ENCODE peak calls at places on chromosomes 13 and 19, in five cellular contexts. T is nephron progenitor cell, I is AG09319, M is transverse colon, S is suprapubic skin. U is an unnamed sample.

GRCh38 chr13:33233547-33233946 is 52.0 kb downstream of the STARD13 start:
- DNase-seq in T (no peak), I (no peak), M (no peak), S (no peak), U (no peak)

GRCh38 chr19:32570081-32570785 is 10.8 kb upstream of the PDCD5 start:
- DNase-seq in T (peak; percentile 56), I (peak; percentile 24), M (peak; percentile 56), S (no peak), U (peak; percentile 50)

GRCh38 chr13:50914301-50914700 is 4.7 kb downstream of the RNASEH2B start:
- DNase-seq in T (no peak), I (no peak), M (no peak), S (no peak), U (no peak)

GRCh38 chr13:22451345-22451744 is 729.4 kb upstream of the SGCG start:
- DNase-seq in T (peak; percentile 14), I (no peak), M (no peak), S (no peak), U (no peak)

GRCh38 chr19:30117636-30118145 is 175.7 kb downstream of the URI1 start:
- DNase-seq in T (no peak), I (no peak), M (no peak), S (no peak), U (no peak)

GRCh38 chr13:112325941-112326645 is 50.1 kb upstream of the SPACA7 start:
- DNase-seq in T (no peak), I (no peak), M (no peak), S (no peak), U (no peak)

GRCh38 chr13:38167164-38167822 is 182.4 kb upstream of the UFM1 start:
- DNase-seq in T (no peak), I (no peak), M (no peak), S (no peak), U (no peak)

GRCh38 chr19:10502524-10503001 is 593 bp downstream of the KEAP1 start:
- DNase-seq in T (peak; percentile 92), I (peak; percentile 76), M (peak; percentile 95), S (peak; percentile 97), U (peak; percentile 91)

GRCh38 chr13:37701972-37702371 is 103.4 kb upstream of the POSTN start:
- DNase-seq in T (no peak), I (peak; percentile 49), M (no peak), S (no peak), U (no peak)

GRCh38 chr13:49098771-49099512 is 121.2 kb upstream of the MLNR start:
- DNase-seq in T (no peak), I (no peak), M (no peak), S (no peak), U (no peak)

GRCh38 chr13:37348916-37349653 is 243.6 kb upstream of the CSNK1A1L start:
- DNase-seq in T (no peak), I (peak; percentile 18), M (no peak), S (no peak), U (no peak)

GRCh38 chr19:41362143-41362847 is 1.7 kb downstream of the B9D2 start:
- DNase-seq in T (no peak), I (no peak), M (no peak), S (no peak), U (no peak)

GRCh38 chr19:13146763-13147563 is 3.2 kb downstream of the STX10 start:
- DNase-seq in T (no peak), I (no peak), M (peak; percentile 49), S (no peak), U (no peak)

GRCh38 chr19:12788025-12788681 is 3.1 kb upstream of the JUNB start:
- DNase-seq in T (no peak), I (no peak), M (no peak), S (no peak), U (no peak)

GRCh38 chr13:113607477-113608245 is 23.1 kb downstream of the TFDP1 start:
- DNase-seq in T (no peak), I (no peak), M (no peak), S (no peak), U (no peak)

GRCh38 chr19:12994701-12995595 is at the start of gene NFIX:
- DNase-seq in T (peak; percentile 78), I (no peak), M (peak; percentile 70), S (peak; percentile 90), U (peak; percentile 42)

GRCh38 chr13:32267836-32268439 is 47.2 kb downstream of the ZAR1L start:
- DNase-seq in T (no peak), I (no peak), M (peak; percentile 61), S (no peak), U (no peak)

GRCh38 chr13:95002968-95003813 is 290.8 kb upstream of the SOX21 start:
- DNase-seq in T (peak; percentile 44), I (no peak), M (no peak), S (no peak), U (no peak)

GRCh38 chr13:107870400-107870799 is 344.9 kb downstream of the LIG4 start:
- DNase-seq in T (no peak), I (no peak), M (no peak), S (no peak), U (no peak)

GRCh38 chr19:6519289-6519688 is 11.5 kb upstream of the TNFSF9 start:
- DNase-seq in T (no peak), I (peak; percentile 27), M (no peak), S (no peak), U (no peak)

GRCh38 chr13:32423592-32423991 is 4.3 kb downstream of the N4BP2L1 start:
- DNase-seq in T (no peak), I (no peak), M (no peak), S (no peak), U (no peak)

GRCh38 chr13:107900775-107901174 is 314.6 kb downstream of the LIG4 start:
- DNase-seq in T (no peak), I (no peak), M (no peak), S (no peak), U (no peak)

GRCh38 chr19:1244693-1245451 is 3.3 kb downstream of the ATP5F1D start:
- DNase-seq in T (no peak), I (no peak), M (peak; percentile 85), S (no peak), U (no peak)

GRCh38 chr13:46184277-46184699 is 2.3 kb upstream of the LCP1 start:
- DNase-seq in T (peak; percentile 45), I (no peak), M (peak; percentile 52), S (no peak), U (peak; percentile 55)

GRCh38 chr13:99000137-99000536 is 22.3 kb upstream of the DOCK9 start:
- DNase-seq in T (no peak), I (no peak), M (no peak), S (no peak), U (no peak)

GRCh38 chr19:35740423-35741215 is 1.6 kb downstream of the IGFLR1 start:
- DNase-seq in T (peak; percentile 98), I (peak; percentile 89), M (peak; percentile 98), S (peak; percentile 99), U (peak; percentile 96)

GRCh38 chr19:48813123-48813911 is 2.5 kb upstream of the BCAT2 start:
- DNase-seq in T (no peak), I (no peak), M (no peak), S (no peak), U (no peak)

GRCh38 chr19:23070353-23070781 is 46.5 kb upstream of the ZNF730 start:
- DNase-seq in T (no peak), I (no peak), M (peak; percentile 11), S (peak; percentile 81), U (no peak)
- TF ChIP-seq CTCF in T (no peak), I (peak; percentile 35), M (no peak), S (peak; percentile 38), U (no peak)

GRCh38 chr13:39765801-39766463 is 110.5 kb downstream of the COG6 start:
- DNase-seq in T (peak; percentile 9), I (no peak), M (peak; percentile 76), S (no peak), U (peak; percentile 20)
- TF ChIP-seq CTCF in T (no peak), I (peak; percentile 41), M (peak; percentile 35), S (peak; percentile 21), U (no peak)

DNA sequence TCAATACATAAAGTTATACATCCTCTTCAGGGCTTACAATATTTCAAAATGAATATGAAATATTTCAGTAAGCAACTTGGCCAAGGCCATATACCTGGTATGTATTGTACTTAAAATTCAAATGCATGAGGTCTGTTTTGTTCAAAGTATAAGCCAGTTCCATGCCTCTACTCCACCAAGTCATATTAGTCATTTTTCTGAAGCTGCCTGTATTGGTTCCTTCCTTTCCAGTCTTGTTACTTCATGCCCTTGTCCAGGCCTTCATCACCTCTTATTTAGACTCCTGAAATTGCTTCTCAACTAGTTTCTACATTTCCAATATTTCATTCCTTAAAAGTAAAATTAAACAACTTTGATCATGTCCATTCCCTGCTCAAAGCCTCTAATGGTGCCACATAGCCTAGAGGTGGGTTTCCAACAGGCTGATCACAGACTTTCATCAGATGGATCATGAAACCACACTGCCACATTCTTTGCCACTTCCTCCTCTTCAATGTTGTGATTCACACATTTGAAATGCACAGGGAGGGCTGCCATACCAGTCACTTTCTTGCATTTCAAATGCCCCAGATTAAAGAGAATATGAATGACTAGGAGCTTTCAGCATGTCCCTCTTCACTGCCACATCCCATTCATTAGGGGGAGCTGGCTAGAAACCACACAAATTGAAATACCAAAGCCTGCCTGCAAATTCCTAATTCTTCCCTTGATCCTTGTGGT is 424.1 kb upstream of the DACH1 start:
- DNase-seq in T (no peak), I (no peak), M (no peak), S (no peak), U (no peak)
- TF ChIP-seq CTCF in T (no peak), I (peak; percentile 4), M (no peak), S (no peak), U (no peak)

DNA sequence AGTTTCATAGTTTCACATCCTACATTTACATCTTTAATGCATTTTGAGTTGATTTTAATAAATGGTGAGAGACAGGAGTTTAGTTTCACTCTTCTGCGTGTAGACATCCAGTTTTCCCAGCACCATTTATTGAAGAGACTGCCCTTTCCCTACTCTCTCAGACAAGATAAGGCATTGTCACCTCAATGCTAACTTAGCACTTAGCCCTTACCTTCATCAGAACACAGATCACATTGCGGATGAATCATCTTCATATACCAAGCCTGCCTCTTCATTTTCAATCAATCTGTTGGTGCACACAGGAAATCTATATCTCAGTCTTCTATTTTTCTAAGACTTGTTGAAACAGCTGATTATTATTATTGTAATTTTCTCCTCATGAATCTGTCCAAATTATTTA is 396.6 kb upstream of the NBEA start:
- DNase-seq in T (no peak), I (no peak), M (no peak), S (no peak), U (no peak)
- TF ChIP-seq CTCF in T (no peak), I (no peak), M (no peak), S (no peak), U (no peak)

DNA sequence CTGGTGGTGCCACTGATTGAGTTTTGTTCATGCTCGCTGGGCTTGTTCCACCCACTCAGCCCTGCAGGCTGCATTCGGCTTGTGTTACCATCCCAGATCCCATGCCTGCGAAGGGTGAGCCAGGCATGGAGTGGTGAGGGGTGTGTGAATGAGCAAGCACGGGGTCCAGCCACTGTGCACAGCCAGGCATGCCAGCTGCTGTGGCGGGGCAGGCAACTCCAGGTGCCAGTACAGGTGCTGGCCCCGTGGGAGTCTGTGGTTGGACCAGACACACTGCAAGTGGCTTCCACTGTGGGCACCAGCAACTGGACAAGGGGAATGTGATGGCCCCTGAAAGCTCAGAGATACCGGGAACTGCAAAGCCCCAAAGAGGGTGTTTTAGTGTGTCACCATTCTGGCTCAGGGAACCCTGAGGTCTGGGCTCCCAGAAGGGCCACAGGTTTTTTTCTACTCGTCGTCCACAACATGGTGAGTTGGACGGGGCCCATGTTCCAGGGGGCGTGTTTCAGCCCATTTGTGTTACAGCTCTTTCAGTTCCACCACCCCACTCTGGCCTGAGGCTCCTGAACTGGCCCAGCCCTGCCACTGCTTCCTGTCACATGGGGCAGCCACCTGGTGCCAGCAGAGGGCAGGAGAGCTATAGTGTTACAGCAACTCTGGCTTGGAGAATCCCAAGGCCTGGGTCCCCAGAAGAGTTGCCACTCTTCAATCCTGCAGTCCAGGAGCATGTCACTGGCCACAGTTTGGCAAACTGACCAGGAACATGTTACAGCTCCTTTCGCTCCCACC is 217.0 kb upstream of the OBI1 start:
- DNase-seq in T (no peak), I (no peak), M (no peak), S (no peak), U (no peak)
- TF ChIP-seq CTCF in T (no peak), I (no peak), M (no peak), S (no peak), U (no peak)

U was measured in endothelial cell.